ENCODE peak calls at places on chromosome 1, in four cellular contexts. G is activated naive CD8-positive, alpha-beta T cell treated with anti-CD3 and anti-CD28 coated beads, Interleukin-2, amount 50 U/mL, for 24 hours; D is NK-92 treated with Interleukin-12 subunit alpha and Interleukin-12 subunit beta, amount 100 ng/mL, for 24 hours; Z is DMS153. R is an unnamed sample.

GRCh38 chr1:206041640-206042039 is 11.3 kb upstream of the RHEX start:
- DNase-seq in Z (no peak), D (no peak), G (no peak), R (no peak)

GRCh38 chr1:45093334-45093733 is 81.3 kb downstream of the UROD start:
- DNase-seq in D (no peak), Z (no peak), G (no peak), R (peak)

GRCh38 chr1:57591854-57592253 is 168.0 kb upstream of the DAB1 start:
- DNase-seq in D (no peak), G (no peak), Z (no peak), R (no peak)

GRCh38 chr1:53011175-53011574 is 50.8 kb upstream of the PODN start:
- DNase-seq in G (no peak), D (no peak), Z (no peak), R (no peak)

GRCh38 chr1:66395202-66396061 is 138.5 kb upstream of the SGIP1 start:
- DNase-seq in Z (no peak), D (no peak), G (no peak), R (no peak)

GRCh38 chr1:162366149-162366548 is 10.5 kb downstream of the SPATA46 start:
- DNase-seq in D (no peak), G (no peak), Z (no peak), R (no peak)

GRCh38 chr1:32774464-32774808 is 42.7 kb downstream of the YARS1 start:
- DNase-seq in G (no peak), D (no peak), Z (no peak), R (no peak)

GRCh38 chr1:164637461-164638375 is 78.7 kb downstream of the PBX1 start:
- DNase-seq in D (no peak), G (no peak), Z (peak), R (no peak)

GRCh38 chr1:3002349-3003038 is 18.8 kb upstream of the ACTRT2 start:
- DNase-seq in G (no peak), Z (no peak), D (no peak), R (no peak)

GRCh38 chr1:237838320-237838719 is 52.4 kb downstream of the ZP4 start:
- DNase-seq in Z (no peak), G (no peak), D (no peak), R (no peak)

R was measured in SHP77 treated with DMSO at 0.1 percent for 48 hours.